ENCODE peak calls at places on chromosomes 1 and 21, in eight cellular contexts. Q is left ventricle myocardium inferior; R is CD4-positive, alpha-beta memory T cell; K is pancreas; E is sigmoid colon; A is OCI-LY7; Z is cardiac muscle cell; V is HCT116. I is an unnamed sample.

GRCh38 chr1:207002731-207003146 is 29.8 kb downstream of the C1orf116 start:
- DNase-seq in R (no peak), V (no peak), Z (no peak), E (no peak), A (no peak), K (peak), Q (no peak), I (no peak)

GRCh38 chr1:78591971-78592370 is 28.3 kb upstream of the IFI44L start:
- DNase-seq in Q (no peak), V (no peak), Z (no peak), R (no peak), E (no peak), A (no peak), K (no peak), I (no peak)

GRCh38 chr1:228084325-228084724 is 1.8 kb downstream of the ARF1 start:
- DNase-seq in K (peak), R (no peak), Z (no peak), A (no peak), Q (no peak), V (no peak), E (no peak), I (no peak)

GRCh38 chr1:32040711-32041110 is 27.0 kb downstream of the KHDRBS1 start:
- DNase-seq in K (no peak), A (no peak), V (no peak), Q (no peak), R (no peak), E (no peak), Z (no peak), I (no peak)

GRCh38 chr1:62233926-62234450 is 39.3 kb downstream of the L1TD1 start:
- DNase-seq in Z (no peak), K (no peak), E (no peak), V (no peak), Q (no peak), R (no peak), A (no peak), I (no peak)

GRCh38 chr1:156152628-156153027 is 757 bp upstream of the SEMA4A start:
- DNase-seq in A (no peak), Q (no peak), Z (no peak), K (no peak), V (no peak), R (no peak), E (no peak), I (no peak)

GRCh38 chr1:16126738-16127515 is 28.9 kb downstream of the EPHA2 start:
- DNase-seq in E (no peak), Q (peak), Z (no peak), K (no peak), V (no peak), A (no peak), R (no peak), I (no peak)

GRCh38 chr1:112060266-112060665 is 70.8 kb upstream of the KCND3 start:
- DNase-seq in V (no peak), Z (no peak), K (no peak), E (no peak), R (no peak), Q (no peak), A (peak), I (no peak)

GRCh38 chr1:64323882-64324281 is 120.5 kb downstream of the UBE2U start:
- DNase-seq in Z (no peak), A (no peak), V (no peak), K (no peak), R (no peak), E (no peak), Q (no peak), I (no peak)

GRCh38 chr1:30808067-30808662 is 50.6 kb upstream of the LAPTM5 start:
- DNase-seq in V (no peak), R (no peak), Q (no peak), A (no peak), E (no peak), Z (no peak), K (no peak), I (no peak)

GRCh38 chr1:44318097-44319088 is 36.7 kb downstream of the ERI3 start:
- DNase-seq in A (peak), V (no peak), Z (peak), E (no peak), Q (no peak), K (peak), R (peak), I (peak)

GRCh38 chr1:100543640-100544039 is 5.7 kb downstream of the GPR88 start:
- DNase-seq in K (no peak), R (peak), Z (no peak), V (peak), Q (no peak), A (peak), E (no peak), I (peak)

GRCh38 chr1:210347112-210347511 is 18.4 kb downstream of the HHAT start:
- DNase-seq in A (no peak), Z (no peak), Q (no peak), V (no peak), R (no peak), K (no peak), E (no peak), I (no peak)

GRCh38 chr1:2232916-2233438 is 4.9 kb downstream of the SKI start:
- DNase-seq in V (no peak), R (no peak), K (no peak), E (no peak), A (no peak), Z (no peak), Q (no peak), I (peak)

GRCh38 chr1:239140968-239141367 is 245.4 kb upstream of the CHRM3 start:
- DNase-seq in Z (no peak), E (no peak), A (no peak), K (no peak), V (no peak), Q (no peak), R (no peak), I (no peak)

GRCh38 chr1:45123358-45123757 is 83.0 kb downstream of the ZSWIM5 start:
- DNase-seq in A (no peak), Q (no peak), Z (no peak), R (no peak), K (no peak), V (no peak), E (no peak), I (no peak)

GRCh38 chr1:11731719-11732283 is 4.1 kb upstream of the AGTRAP start:
- DNase-seq in Q (peak), A (no peak), E (peak), Z (no peak), V (no peak), R (no peak), K (no peak), I (no peak)

GRCh38 chr1:164772635-164773034 is 213.7 kb downstream of the PBX1 start:
- DNase-seq in V (peak), E (peak), Q (peak), Z (peak), R (no peak), A (no peak), K (peak), I (no peak)

GRCh38 chr1:7299329-7299799 is 471.7 kb upstream of the VAMP3 start:
- DNase-seq in Z (no peak), K (peak), V (peak), A (no peak), E (peak), R (no peak), Q (peak), I (no peak)

GRCh38 chr1:147611021-147611426 is 59.3 kb downstream of the ACP6 start:
- DNase-seq in A (peak), R (no peak), V (no peak), K (no peak), Q (no peak), E (no peak), Z (no peak), I (no peak)

GRCh38 chr1:93177991-93178390 is 2.2 kb downstream of the TMED5 start:
- DNase-seq in Q (no peak), E (no peak), Z (no peak), K (no peak), V (no peak), R (no peak), A (no peak), I (no peak)
- H3K27ac ChIP-seq in Q (peak), E (no peak), Z (no peak), K (no peak), V (no peak), R (no peak), A (no peak), I (no peak)

DNA sequence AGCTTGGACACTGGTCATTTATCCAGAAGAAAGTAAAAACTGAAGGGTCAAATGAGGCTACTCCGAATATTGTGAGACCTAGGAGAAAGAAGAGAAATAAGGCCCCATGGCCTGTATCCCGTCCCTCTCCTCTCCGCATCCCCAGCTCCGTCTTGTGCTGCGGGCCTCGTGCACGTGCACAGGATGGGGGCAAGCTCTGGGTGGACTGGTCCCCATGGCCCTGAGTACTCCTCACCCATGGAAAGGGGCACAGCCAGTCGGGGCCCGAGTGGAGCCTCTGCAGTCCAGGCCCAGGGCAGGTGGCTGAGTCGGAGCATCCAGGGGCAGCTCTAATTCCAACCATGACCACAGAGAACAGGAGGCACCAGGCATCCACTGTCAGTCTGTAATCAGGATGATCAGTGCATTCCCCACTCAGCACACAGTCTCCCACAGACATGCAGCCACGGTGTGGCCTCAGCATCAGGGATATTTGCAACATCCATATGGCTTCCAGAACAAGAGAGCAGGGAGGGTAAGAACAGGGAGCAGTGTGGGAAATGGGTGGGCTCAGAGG is 12.5 kb upstream of the OLIG1 start:
- DNase-seq in V (no peak), K (no peak), A (no peak), R (no peak), Z (no peak), E (no peak), Q (no peak), I (no peak)
- H3K27ac ChIP-seq in V (no peak), K (no peak), A (no peak), R (no peak), Z (no peak), E (no peak), Q (no peak), I (no peak)

GRCh38 chr1:8364528-8365442 is 46.9 kb downstream of the SLC45A1 start:
- DNase-seq in V (no peak), Z (no peak), A (no peak), R (no peak), E (peak), K (no peak), Q (peak), I (no peak)
- H3K27ac ChIP-seq in V (no peak), Z (peak), A (no peak), R (no peak), E (peak), K (no peak), Q (peak), I (no peak)

GRCh38 chr1:197632651-197633050 is 142.6 kb downstream of the DENND1B start:
- DNase-seq in A (peak), Z (no peak), V (no peak), K (no peak), R (no peak), E (no peak), Q (no peak), I (no peak)

GRCh38 chr1:197638316-197638715 is 137.0 kb downstream of the DENND1B start:
- DNase-seq in V (no peak), Z (peak), R (no peak), K (no peak), E (no peak), A (peak), Q (no peak), I (no peak)

GRCh38 chr1:197632000-197632399 is 143.3 kb downstream of the DENND1B start:
- DNase-seq in A (no peak), K (no peak), V (no peak), R (no peak), Z (no peak), Q (no peak), E (no peak), I (no peak)

GRCh38 chr1:197633447-197634039 is 141.7 kb downstream of the DENND1B start:
- DNase-seq in E (no peak), R (no peak), Q (no peak), Z (no peak), K (no peak), V (no peak), A (no peak), I (no peak)

GRCh38 chr1:197637406-197637805 is 137.9 kb downstream of the DENND1B start:
- DNase-seq in R (no peak), E (no peak), A (no peak), Z (peak), Q (no peak), V (no peak), K (no peak), I (no peak)
- H3K27ac ChIP-seq in R (no peak), E (no peak), A (peak), Z (peak), Q (peak), V (no peak), K (no peak), I (no peak)

DNA sequence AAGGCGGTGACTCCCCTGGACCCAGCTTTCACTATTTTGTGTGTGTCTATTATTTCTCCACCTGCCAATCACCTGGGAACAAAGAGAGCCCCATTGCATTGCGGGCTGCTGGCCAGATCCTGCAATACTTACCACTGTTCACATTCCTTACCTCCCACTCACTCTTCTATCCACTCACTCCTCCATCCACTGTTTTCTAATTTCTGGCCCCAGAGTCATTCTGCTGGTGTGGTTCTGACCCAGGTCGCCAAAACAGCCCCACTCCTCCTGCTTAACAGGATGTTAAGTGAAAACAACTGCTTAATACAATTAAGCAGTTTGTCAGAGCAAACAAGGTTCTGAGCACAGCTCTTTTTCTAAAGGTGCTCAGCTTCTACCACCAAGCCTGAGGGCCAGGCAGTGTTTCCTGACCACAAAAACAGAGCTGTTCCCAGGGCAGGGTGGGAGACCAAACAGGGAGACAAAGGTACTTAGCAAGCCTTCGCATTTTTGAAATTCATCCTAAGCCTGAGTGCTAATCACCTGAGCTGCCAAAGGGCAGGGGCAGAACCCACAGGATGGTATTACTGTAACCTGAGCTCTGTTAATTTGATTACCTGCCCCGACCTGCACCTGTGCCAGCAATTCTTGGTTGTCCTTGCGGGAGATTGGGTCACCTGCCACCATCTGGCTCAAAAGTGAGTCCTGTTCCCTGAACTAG is 38.5 kb upstream of the EFCAB14 start:
- DNase-seq in K (peak), Z (no peak), R (no peak), Q (no peak), A (no peak), E (no peak), V (no peak), I (no peak)
- H3K27ac ChIP-seq in K (peak), Z (no peak), R (no peak), Q (no peak), A (no peak), E (no peak), V (no peak), I (no peak)

GRCh38 chr1:224730950-224731349 is 114.8 kb downstream of the CNIH3 start:
- DNase-seq in E (no peak), V (no peak), K (no peak), Q (no peak), R (no peak), Z (no peak), A (no peak), I (no peak)
- H3K27ac ChIP-seq in E (no peak), V (no peak), K (no peak), Q (no peak), R (no peak), Z (no peak), A (no peak), I (no peak)